ENCODE peak calls at places on chromosome 14, in four cellular contexts. One of them, this sample, is unnamed.

GRCh38 chr14:103450423-103450822 is 65.2 kb downstream of the MARK3 start:
- DNase-seq in GM10248: no peak
- DNase-seq in coronary artery: no peak
- DNase-seq in cardiac muscle cell: no peak
- DNase-seq in this sample: no peak

GRCh38 chr14:60656755-60657608 is 7.7 kb upstream of the SIX1 start:
- DNase-seq in GM10248: peak; percentile 83
- DNase-seq in coronary artery: no peak
- DNase-seq in cardiac muscle cell: peak; percentile 73
- DNase-seq in this sample: peak; percentile 64

GRCh38 chr14:92724516-92725340 is 23.7 kb downstream of the LGMN start:
- DNase-seq in GM10248: no peak
- DNase-seq in coronary artery: no peak
- DNase-seq in cardiac muscle cell: peak; percentile 77
- DNase-seq in this sample: no peak

GRCh38 chr14:48325486-48325885 is 650.1 kb upstream of the MDGA2 start:
- DNase-seq in GM10248: no peak
- DNase-seq in coronary artery: no peak
- DNase-seq in cardiac muscle cell: no peak
- DNase-seq in this sample: no peak

GRCh38 chr14:51080622-51081021 is 14.3 kb downstream of the TRIM9 start:
- DNase-seq in GM10248: no peak
- DNase-seq in coronary artery: no peak
- DNase-seq in cardiac muscle cell: no peak
- DNase-seq in this sample: no peak

GRCh38 chr14:95023886-95024285 is 133.4 kb downstream of the DICER1 start:
- DNase-seq in GM10248: no peak
- DNase-seq in coronary artery: no peak
- DNase-seq in cardiac muscle cell: no peak
- DNase-seq in this sample: no peak

GRCh38 chr14:100784523-100785337 is 41.2 kb upstream of the MEG3 start:
- DNase-seq in GM10248: no peak
- DNase-seq in coronary artery: no peak
- DNase-seq in cardiac muscle cell: no peak
- DNase-seq in this sample: no peak

GRCh38 chr14:90281766-90282165 is 25.4 kb downstream of the PSMC1 start:
- DNase-seq in GM10248: no peak
- DNase-seq in coronary artery: no peak
- DNase-seq in cardiac muscle cell: no peak
- DNase-seq in this sample: no peak

GRCh38 chr14:53807580-53807979 is 149.0 kb downstream of the BMP4 start:
- DNase-seq in GM10248: no peak
- DNase-seq in coronary artery: no peak
- DNase-seq in cardiac muscle cell: no peak
- DNase-seq in this sample: no peak

GRCh38 chr14:54669759-54670630 is 103.1 kb downstream of the SAMD4A start:
- DNase-seq in GM10248: no peak
- DNase-seq in coronary artery: no peak
- DNase-seq in cardiac muscle cell: no peak
- DNase-seq in this sample: no peak

GRCh38 chr14:65229431-65230286 is 127.3 kb upstream of the MAX start:
- DNase-seq in GM10248: peak; percentile 41
- DNase-seq in coronary artery: no peak
- DNase-seq in cardiac muscle cell: peak; percentile 82
- DNase-seq in this sample: peak; percentile 10

DNA sequence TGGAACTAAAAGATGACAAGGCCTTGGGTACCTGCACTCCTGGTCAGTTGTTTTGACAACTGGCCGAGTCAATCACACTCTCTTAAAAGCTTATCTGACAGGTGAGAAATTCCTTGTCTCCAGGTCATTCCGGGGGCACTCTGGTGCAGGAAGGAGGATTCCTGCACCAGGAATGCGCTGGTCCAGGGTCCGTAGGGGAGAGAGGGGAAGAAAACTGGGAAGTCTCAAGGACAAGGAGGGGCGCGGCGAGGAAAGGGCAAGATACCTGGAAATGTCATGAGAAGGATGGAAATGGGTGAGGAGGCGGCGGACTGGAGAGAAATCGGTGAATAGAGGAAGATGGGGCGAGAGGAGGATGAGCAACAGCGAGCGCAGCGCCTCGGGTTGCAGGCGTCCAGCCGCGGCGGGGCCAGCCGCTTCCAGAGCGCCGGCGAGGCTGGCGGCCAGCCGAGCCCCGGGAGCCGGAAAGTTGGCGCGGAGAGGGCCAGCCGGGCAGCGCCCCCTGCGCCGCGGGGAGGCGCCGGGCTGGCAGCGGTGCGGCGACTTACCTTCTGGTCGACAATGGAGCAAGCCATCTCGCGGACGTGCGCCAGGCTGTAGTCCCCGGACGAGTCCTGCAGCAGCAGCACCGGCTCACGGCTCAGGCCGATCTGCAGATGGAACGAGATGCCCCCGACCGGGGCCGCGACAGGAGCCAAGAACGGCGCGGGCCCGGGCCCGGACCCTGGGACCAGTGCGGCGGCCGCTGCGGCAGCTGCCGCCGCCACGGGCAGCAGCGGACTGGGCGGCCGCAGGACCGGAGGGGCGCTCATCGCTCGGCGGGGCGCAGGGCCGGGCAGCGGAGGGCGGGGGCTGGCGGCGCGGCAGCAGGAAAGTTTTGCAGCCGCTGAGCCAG is 699 bp downstream of the PRKD1 start:
- DNase-seq in GM10248: peak; percentile 8
- DNase-seq in coronary artery: peak; percentile 76
- DNase-seq in cardiac muscle cell: peak; percentile 78
- DNase-seq in this sample: peak; percentile 53
- TF ChIP-seq CTCF in GM10248: peak; percentile 9
- TF ChIP-seq CTCF in coronary artery: no peak
- TF ChIP-seq CTCF in cardiac muscle cell: peak; percentile 19
- TF ChIP-seq CTCF in this sample: no peak

DNA sequence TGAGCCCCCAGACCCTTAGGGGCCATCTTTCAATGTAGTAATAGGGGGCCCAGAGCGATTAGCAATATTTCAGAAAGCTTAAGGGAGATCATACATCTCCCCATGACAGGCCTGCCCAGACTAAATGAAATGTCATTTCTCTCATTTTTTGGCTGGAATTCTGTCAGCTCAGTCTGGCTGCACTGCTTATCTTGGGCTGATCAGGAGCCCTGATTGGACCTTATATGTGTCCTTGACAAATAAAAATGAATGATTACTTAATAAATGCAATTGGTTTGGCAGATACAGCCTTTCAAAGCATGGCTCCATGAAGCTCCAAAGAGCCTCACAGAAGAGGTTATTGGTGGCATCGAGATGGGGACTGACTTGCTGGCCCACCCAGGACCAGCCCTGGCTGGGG is 121.9 kb downstream of the ADCK1 start:
- DNase-seq in GM10248: no peak
- DNase-seq in coronary artery: no peak
- DNase-seq in cardiac muscle cell: no peak
- DNase-seq in this sample: no peak
- TF ChIP-seq CTCF in GM10248: no peak
- TF ChIP-seq CTCF in coronary artery: no peak
- TF ChIP-seq CTCF in cardiac muscle cell: no peak
- TF ChIP-seq CTCF in this sample: no peak

GRCh38 chr14:71354142-71354541 is 446.9 kb downstream of the PCNX1 start:
- DNase-seq in GM10248: no peak
- DNase-seq in coronary artery: no peak
- DNase-seq in cardiac muscle cell: no peak
- DNase-seq in this sample: no peak
- TF ChIP-seq CTCF in GM10248: no peak
- TF ChIP-seq CTCF in coronary artery: no peak
- TF ChIP-seq CTCF in cardiac muscle cell: no peak
- TF ChIP-seq CTCF in this sample: no peak

GRCh38 chr14:75806247-75806876 is 145.3 kb downstream of the TTLL5 start:
- DNase-seq in GM10248: no peak
- DNase-seq in coronary artery: no peak
- DNase-seq in cardiac muscle cell: no peak
- DNase-seq in this sample: no peak

GRCh38 chr14:75805646-75806045 is 144.6 kb downstream of the TTLL5 start:
- DNase-seq in GM10248: no peak
- DNase-seq in coronary artery: no peak
- DNase-seq in cardiac muscle cell: no peak
- DNase-seq in this sample: no peak

GRCh38 chr14:75804570-75805275 is 143.7 kb downstream of the TTLL5 start:
- DNase-seq in GM10248: no peak
- DNase-seq in coronary artery: no peak
- DNase-seq in cardiac muscle cell: no peak
- DNase-seq in this sample: no peak

GRCh38 chr14:75803768-75804167 is 142.7 kb downstream of the TTLL5 start:
- DNase-seq in GM10248: no peak
- DNase-seq in coronary artery: no peak
- DNase-seq in cardiac muscle cell: peak; percentile 71
- DNase-seq in this sample: no peak

DNA sequence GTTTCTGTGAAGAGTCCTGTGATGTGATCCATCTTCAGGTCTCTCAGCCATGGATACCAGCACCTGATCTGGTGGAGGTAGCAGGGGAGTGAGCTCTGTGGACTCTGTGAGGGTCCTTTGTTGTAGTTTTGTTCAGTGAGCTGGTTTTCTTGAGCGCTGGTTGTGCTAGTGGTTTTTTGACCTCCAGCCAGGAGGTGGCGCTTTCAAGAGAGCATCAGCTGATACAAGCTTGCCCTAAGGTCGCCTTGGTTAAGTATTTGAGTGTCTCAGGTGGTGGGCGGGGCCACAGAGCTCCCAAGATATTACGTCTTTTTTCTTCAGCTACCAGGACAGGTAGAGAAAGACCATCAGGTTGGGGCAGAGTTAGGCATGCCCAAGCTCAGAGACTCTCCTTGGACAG is 139.7 kb downstream of the TTLL5 start:
- DNase-seq in GM10248: no peak
- DNase-seq in coronary artery: no peak
- DNase-seq in cardiac muscle cell: no peak
- DNase-seq in this sample: no peak
- TF ChIP-seq CTCF in GM10248: no peak
- TF ChIP-seq CTCF in coronary artery: no peak
- TF ChIP-seq CTCF in cardiac muscle cell: no peak
- TF ChIP-seq CTCF in this sample: no peak

DNA sequence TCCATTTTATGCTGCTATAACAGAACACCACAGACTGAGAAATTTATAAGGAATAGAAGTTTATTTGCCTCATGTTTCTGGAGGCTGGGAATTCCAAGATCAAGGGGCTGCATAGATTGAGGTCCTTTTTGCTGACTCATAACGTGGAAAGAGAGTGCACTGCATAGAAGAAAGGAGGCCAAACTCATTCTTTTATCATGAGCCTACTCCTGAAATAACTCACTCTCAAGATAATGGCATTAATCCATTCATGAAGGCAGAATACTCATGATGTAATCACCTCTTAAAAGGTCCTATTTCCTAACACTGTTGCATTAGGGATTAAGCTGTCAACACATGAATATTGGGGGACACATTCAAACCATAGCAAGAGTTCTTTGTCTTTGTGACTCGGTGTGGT is 60.0 kb upstream of the FBXO33 start:
- DNase-seq in GM10248: no peak
- DNase-seq in coronary artery: no peak
- DNase-seq in cardiac muscle cell: peak; percentile 12
- DNase-seq in this sample: no peak
- TF ChIP-seq CTCF in GM10248: no peak
- TF ChIP-seq CTCF in coronary artery: no peak
- TF ChIP-seq CTCF in cardiac muscle cell: no peak
- TF ChIP-seq CTCF in this sample: no peak

GRCh38 chr14:46653031-46653775 is 1.6 kb upstream of the RPL10L start:
- DNase-seq in GM10248: no peak
- DNase-seq in coronary artery: no peak
- DNase-seq in cardiac muscle cell: no peak
- DNase-seq in this sample: no peak

GRCh38 chr14:46646796-46647195 is 4.8 kb downstream of the RPL10L start:
- DNase-seq in GM10248: no peak
- DNase-seq in coronary artery: no peak
- DNase-seq in cardiac muscle cell: no peak
- DNase-seq in this sample: no peak

GRCh38 chr14:46651526-46652144 is at the start of gene RPL10L:
- DNase-seq in GM10248: no peak
- DNase-seq in coronary artery: no peak
- DNase-seq in cardiac muscle cell: no peak
- DNase-seq in this sample: no peak
- TF ChIP-seq CTCF in GM10248: no peak
- TF ChIP-seq CTCF in coronary artery: no peak
- TF ChIP-seq CTCF in cardiac muscle cell: no peak
- TF ChIP-seq CTCF in this sample: peak; percentile 23

GRCh38 chr14:74792249-74793039 is 29.3 kb downstream of the YLPM1 start:
- DNase-seq in GM10248: no peak
- DNase-seq in coronary artery: no peak
- DNase-seq in cardiac muscle cell: no peak
- DNase-seq in this sample: peak; percentile 6

GRCh38 chr14:74794947-74795346 is 31.8 kb downstream of the YLPM1 start:
- DNase-seq in GM10248: no peak
- DNase-seq in coronary artery: no peak
- DNase-seq in cardiac muscle cell: no peak
- DNase-seq in this sample: no peak

DNA sequence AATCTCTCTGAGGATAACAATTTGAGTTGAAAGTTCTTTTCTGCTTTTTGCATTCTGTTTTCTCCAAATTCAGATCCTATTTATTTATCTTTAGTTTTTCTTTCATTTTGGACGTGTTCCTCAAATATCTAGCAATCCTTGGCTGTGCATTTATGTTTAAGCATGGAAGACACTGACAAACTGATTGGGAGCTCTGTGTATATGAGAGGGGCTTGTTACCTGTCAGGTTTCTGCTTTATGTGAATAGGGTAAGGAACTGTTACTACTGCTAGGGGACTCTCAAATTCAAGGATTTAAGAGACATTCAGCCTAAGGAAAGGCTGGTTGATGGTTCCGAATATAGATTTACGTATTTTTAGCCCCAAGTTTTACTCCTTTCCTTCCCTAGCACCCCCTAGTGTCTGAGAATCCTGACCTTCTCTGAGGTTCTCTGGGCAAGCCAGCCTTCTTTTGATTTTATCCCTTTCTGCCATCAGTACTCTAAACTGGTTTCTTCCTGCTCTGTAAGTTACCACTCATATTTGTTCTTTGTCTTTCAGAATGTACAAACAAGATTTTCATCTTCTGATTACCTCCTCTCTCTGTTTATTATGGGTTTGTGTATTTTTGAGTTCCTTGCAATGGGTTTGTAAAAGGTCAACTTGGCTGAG is 30.5 kb downstream of the YLPM1 start:
- DNase-seq in GM10248: no peak
- DNase-seq in coronary artery: no peak
- DNase-seq in cardiac muscle cell: no peak
- DNase-seq in this sample: peak; percentile 33
- TF ChIP-seq CTCF in GM10248: no peak
- TF ChIP-seq CTCF in coronary artery: no peak
- TF ChIP-seq CTCF in cardiac muscle cell: peak; percentile 43
- TF ChIP-seq CTCF in this sample: no peak

DNA sequence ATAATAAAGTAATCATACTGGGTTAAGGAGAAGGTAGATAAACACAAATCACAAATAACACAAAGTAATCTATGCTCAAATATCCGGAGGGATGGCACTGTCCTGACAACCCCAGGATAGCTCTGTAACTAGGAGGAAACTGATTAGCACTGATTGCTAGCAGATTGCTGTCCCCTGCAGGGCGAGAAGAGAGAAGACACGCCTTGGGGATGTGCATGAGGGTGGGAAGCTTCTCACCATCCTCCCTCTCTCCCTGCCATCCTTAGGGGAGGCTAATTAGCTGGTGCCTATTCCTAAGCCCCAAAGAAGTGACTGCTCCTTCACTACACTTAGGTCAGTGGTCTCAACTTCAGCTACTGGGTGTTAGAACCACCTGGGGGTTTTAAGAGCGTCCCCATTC is 27.0 kb upstream of the TMEM260 start:
- DNase-seq in GM10248: no peak
- DNase-seq in coronary artery: no peak
- DNase-seq in cardiac muscle cell: no peak
- DNase-seq in this sample: no peak
- TF ChIP-seq CTCF in GM10248: no peak
- TF ChIP-seq CTCF in coronary artery: no peak
- TF ChIP-seq CTCF in cardiac muscle cell: no peak
- TF ChIP-seq CTCF in this sample: no peak